ENCODE peak calls at places on chromosomes 16 and 17, in five cellular contexts. Z is DND-41; S is OCI-LY7; J is CD8-positive, alpha-beta T cell; H is thoracic aorta. O is an unnamed sample. For H3K36me3 and H3K4me1, the result is how much of the 10 kb centered on the place peaks cover.

GRCh38 chr17:17849147-17849820 is 12.5 kb upstream of the SREBF1 start:
- DNase-seq in S (no peak), Z (peak), J (peak), H (peak), O (peak)

GRCh38 chr17:78993981-78994671 is 14.4 kb upstream of the LGALS3BP start:
- DNase-seq in J (no peak), S (no peak), H (no peak), Z (no peak), O (peak)

GRCh38 chr17:67390646-67391480 is 13.8 kb downstream of the PITPNC1 start:
- DNase-seq in H (no peak), J (peak), Z (peak), S (no peak), O (no peak)

GRCh38 chr16:13873835-13874438 is 46.0 kb upstream of the ERCC4 start:
- DNase-seq in Z (no peak), S (peak), H (no peak), J (no peak), O (no peak)

GRCh38 chr17:65776890-65777289 is 215.4 kb upstream of the AXIN2 start:
- DNase-seq in S (no peak), Z (no peak), H (no peak), J (no peak), O (no peak)

GRCh38 chr17:17485420-17485819 is 8.6 kb downstream of the MED9 start:
- DNase-seq in J (no peak), Z (no peak), H (no peak), S (no peak), O (no peak)

GRCh38 chr16:64047878-64048277 is 1074.0 kb downstream of the CDH11 start:
- DNase-seq in Z (no peak), J (no peak), S (no peak), H (no peak), O (no peak)

GRCh38 chr17:2309338-2310143 is 5.8 kb downstream of the SRR start:
- DNase-seq in H (no peak), S (no peak), Z (no peak), J (no peak), O (no peak)

GRCh38 chr17:57511475-57512123 is 233.5 kb downstream of the CCDC182 start:
- DNase-seq in Z (peak), J (no peak), H (no peak), S (no peak), O (no peak)

GRCh38 chr16:27772093-27772820 is 222.3 kb downstream of the KATNIP start:
- DNase-seq in Z (no peak), H (no peak), J (no peak), S (no peak), O (no peak)

GRCh38 chr17:80884811-80885210 is 106.8 kb upstream of the CHMP6 start:
- DNase-seq in J (no peak), S (no peak), Z (no peak), H (no peak), O (no peak)
- H3K36me3 ChIP-seq in J (under half), S (under half), Z (half or more), H (under half), O (under half)

GRCh38 chr17:73647767-73648542 is 3.7 kb upstream of the SDK2 start:
- DNase-seq in J (no peak), S (no peak), H (no peak), Z (no peak), O (no peak)

GRCh38 chr17:73646409-73647305 is 2.4 kb upstream of the SDK2 start:
- DNase-seq in S (peak), J (peak), Z (no peak), H (no peak), O (no peak)

GRCh38 chr17:73648543-73648820 is 4.2 kb upstream of the SDK2 start:
- DNase-seq in H (no peak), Z (no peak), J (peak), S (no peak), O (no peak)

GRCh38 chr17:73648974-73649373 is 4.7 kb upstream of the SDK2 start:
- DNase-seq in J (no peak), Z (no peak), S (no peak), H (no peak), O (no peak)

DNA sequence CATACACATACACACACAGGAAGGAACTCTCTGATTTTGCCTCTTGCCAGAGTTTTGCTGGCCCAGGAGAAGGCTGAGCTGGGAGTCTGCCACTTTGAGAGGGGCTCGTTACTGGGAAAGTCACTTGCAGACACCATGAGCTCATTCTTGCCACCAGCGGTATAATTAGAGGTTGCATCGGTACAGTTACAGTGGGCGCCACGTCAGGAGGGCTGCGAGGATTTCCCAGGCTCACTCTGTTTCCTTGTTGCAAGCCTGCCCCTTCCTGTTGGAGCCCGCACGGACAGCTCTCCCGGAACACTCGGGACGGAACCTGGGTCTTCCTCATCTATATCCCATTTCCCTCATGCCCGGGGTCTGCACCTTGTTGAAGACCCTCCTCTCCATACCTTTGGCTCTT is 3.1 kb upstream of the SDK2 start:
- DNase-seq in Z (no peak), S (no peak), H (no peak), J (no peak), O (no peak)
- H3K4me1 ChIP-seq in Z (under half), S (under half), H (under half), J (under half), O (under half)

GRCh38 chr16:57786632-57787518 is 15.4 kb downstream of the KIFC3 start:
- DNase-seq in J (no peak), Z (no peak), S (no peak), H (no peak), O (peak)

GRCh38 chr16:57788951-57789350 is 13.3 kb downstream of the KIFC3 start:
- DNase-seq in S (no peak), J (no peak), Z (no peak), H (no peak), O (no peak)

GRCh38 chr16:57787519-57787905 is 14.8 kb downstream of the KIFC3 start:
- DNase-seq in Z (no peak), S (no peak), H (no peak), J (no peak), O (no peak)

GRCh38 chr16:57785924-57786323 is 16.4 kb downstream of the KIFC3 start:
- DNase-seq in Z (no peak), J (no peak), S (no peak), H (no peak), O (no peak)

DNA sequence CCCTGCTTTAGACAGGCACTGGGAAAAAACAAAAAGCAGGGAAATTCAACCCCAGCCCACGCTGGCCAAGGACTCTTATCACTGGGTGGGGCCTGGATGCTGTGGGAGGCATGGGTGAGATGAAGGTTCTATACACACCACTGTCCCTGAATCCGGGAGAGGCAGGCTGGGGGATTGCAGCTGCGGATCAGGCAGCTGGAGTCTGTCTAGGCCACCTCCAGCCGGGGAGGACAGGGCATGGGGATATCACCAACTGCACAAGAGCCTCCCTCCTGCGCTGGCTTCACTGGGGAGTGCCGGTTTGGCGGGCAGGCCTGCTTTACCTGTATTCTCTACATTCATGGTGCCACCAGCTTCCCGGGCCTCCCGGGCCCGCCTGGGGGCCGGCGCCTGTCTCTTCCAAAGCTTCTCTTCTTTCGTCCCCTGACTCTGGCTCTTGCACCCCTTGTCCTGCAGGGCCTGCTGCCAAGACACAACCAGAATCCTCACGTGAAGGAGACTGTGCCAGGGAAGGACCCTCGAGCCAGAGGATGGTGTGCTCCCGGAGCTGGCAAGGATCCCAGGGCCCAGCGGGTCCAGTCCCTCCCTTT is 13.9 kb downstream of the KIFC3 start:
- DNase-seq in H (no peak), J (no peak), S (no peak), Z (no peak), O (no peak)
- H3K27ac ChIP-seq in H (no peak), J (no peak), S (no peak), Z (no peak), O (peak)

GRCh38 chr16:3951861-3952332 is 71.4 kb upstream of the CREBBP start:
- DNase-seq in H (no peak), S (no peak), Z (no peak), J (no peak), O (no peak)
- H3K36me3 ChIP-seq in H (under half), S (under half), Z (under half), J (under half), O (under half)

DNA sequence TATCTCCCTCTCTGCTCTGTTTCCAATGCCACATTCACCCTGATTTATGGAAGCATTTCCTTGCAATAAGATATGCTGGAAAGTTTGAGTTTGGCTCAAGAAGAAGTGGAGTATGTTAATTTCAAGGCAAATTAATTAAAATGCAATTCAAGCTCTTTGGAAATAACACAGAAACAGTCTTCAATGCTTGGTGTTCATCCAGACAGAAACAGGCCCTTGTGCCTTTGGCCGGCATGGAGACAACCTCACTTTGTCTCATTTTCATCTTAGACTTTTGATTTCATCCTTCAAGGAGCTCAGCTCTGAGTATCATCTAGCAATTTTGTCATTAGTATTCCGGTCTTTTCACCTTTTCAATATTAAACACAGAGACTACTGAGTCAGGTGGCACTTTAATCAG is 210.0 kb downstream of the C16orf95 start:
- DNase-seq in S (no peak), H (no peak), J (no peak), Z (no peak), O (no peak)
- H3K4me1 ChIP-seq in S (under half), H (under half), J (under half), Z (under half), O (under half)

DNA sequence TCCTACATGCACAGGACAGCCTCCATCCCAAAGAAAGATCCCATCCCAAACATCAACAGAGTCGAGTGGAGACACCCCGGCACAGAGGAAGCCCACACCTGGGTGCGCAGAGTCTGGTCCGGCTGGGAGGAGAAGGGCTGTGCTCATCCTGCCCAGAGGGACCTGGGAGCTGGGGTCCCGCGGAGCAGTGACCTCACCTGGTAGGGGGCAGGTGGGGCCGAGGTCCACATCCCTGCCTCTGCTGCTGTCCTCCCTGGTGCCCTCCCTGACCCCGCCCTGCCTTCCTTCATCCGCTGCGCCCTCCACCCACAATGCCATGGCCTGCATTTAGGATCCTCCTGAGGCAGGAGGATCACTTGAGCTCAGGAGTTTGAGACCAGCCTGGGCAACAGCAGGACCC is 2.9 kb downstream of the C16orf90 start:
- DNase-seq in H (no peak), J (no peak), S (no peak), Z (no peak), O (no peak)
- H3K27ac ChIP-seq in H (no peak), J (no peak), S (no peak), Z (no peak), O (no peak)

GRCh38 chr17:4105232-4105631 is 37.6 kb downstream of the ZZEF1 start:
- DNase-seq in H (no peak), S (no peak), Z (no peak), J (no peak), O (no peak)
- H3K36me3 ChIP-seq in H (half or more), S (half or more), Z (half or more), J (half or more), O (under half)

GRCh38 chr17:71502443-71502842 is 618.4 kb upstream of the SOX9 start:
- DNase-seq in Z (no peak), J (no peak), S (no peak), H (no peak), O (no peak)

GRCh38 chr17:71501716-71502115 is 619.1 kb upstream of the SOX9 start:
- DNase-seq in S (no peak), H (no peak), Z (no peak), J (no peak), O (no peak)

GRCh38 chr17:71505981-71506380 is 614.8 kb upstream of the SOX9 start:
- DNase-seq in H (no peak), S (no peak), J (no peak), Z (no peak), O (no peak)

GRCh38 chr17:71505200-71505599 is 615.6 kb upstream of the SOX9 start:
- DNase-seq in H (no peak), Z (no peak), J (no peak), S (no peak), O (no peak)

GRCh38 chr17:71503710-71504471 is 616.9 kb upstream of the SOX9 start:
- DNase-seq in Z (no peak), J (no peak), S (no peak), H (no peak), O (no peak)
- H3K4me1 ChIP-seq in Z (under half), J (under half), S (under half), H (under half), O (under half)

GRCh38 chr17:74414510-74414909 is 17.4 kb upstream of the GPRC5C start:
- DNase-seq in S (peak), J (no peak), H (no peak), Z (no peak), O (no peak)
- H3K27ac ChIP-seq in S (peak), J (no peak), H (no peak), Z (no peak), O (no peak)

O was measured in uterus.